ENCODE peak calls at places on chromosomes 16 and 17, in four cellular contexts. One of them, this sample, is unnamed.

GRCh38 chr17:42682400-42683384 is at the start of gene CNTNAP1:
- DNase-seq in neuronal stem cell: peak
- DNase-seq in H9: peak
- DNase-seq in H1: no peak
- DNase-seq in this sample: peak

GRCh38 chr16:17295948-17296347 is 174.8 kb downstream of the XYLT1 start:
- DNase-seq in neuronal stem cell: no peak
- DNase-seq in H9: no peak
- DNase-seq in H1: no peak
- DNase-seq in this sample: no peak

GRCh38 chr17:31696184-31696602 is 162.9 kb downstream of the COPRS start:
- DNase-seq in neuronal stem cell: peak
- DNase-seq in H9: peak
- DNase-seq in H1: no peak
- DNase-seq in this sample: peak

GRCh38 chr17:62875296-62875695 is 67.2 kb upstream of the MARCHF10 start:
- DNase-seq in neuronal stem cell: no peak
- DNase-seq in H9: no peak
- DNase-seq in H1: no peak
- DNase-seq in this sample: no peak

GRCh38 chr16:35144212-35144932 is 1685.0 kb downstream of the TP53TG3F start:
- DNase-seq in neuronal stem cell: no peak
- DNase-seq in H9: no peak
- DNase-seq in H1: no peak
- DNase-seq in this sample: no peak

GRCh38 chr16:16141141-16141540 is 82.2 kb downstream of the ABCC6 start:
- DNase-seq in neuronal stem cell: no peak
- DNase-seq in H9: no peak
- DNase-seq in H1: no peak
- DNase-seq in this sample: no peak

GRCh38 chr17:48375356-48375755 is 54.7 kb downstream of the SKAP1 start:
- DNase-seq in neuronal stem cell: no peak
- DNase-seq in H9: no peak
- DNase-seq in H1: no peak
- DNase-seq in this sample: peak

GRCh38 chr17:83119987-83120864 is 40.8 kb downstream of the METRNL start:
- DNase-seq in neuronal stem cell: no peak
- DNase-seq in H9: no peak
- DNase-seq in H1: no peak
- DNase-seq in this sample: no peak

GRCh38 chr16:84947022-84947421 is 64.3 kb downstream of the ZDHHC7 start:
- DNase-seq in neuronal stem cell: no peak
- DNase-seq in H9: no peak
- DNase-seq in H1: no peak
- DNase-seq in this sample: no peak

GRCh38 chr17:10151667-10152496 is 46.5 kb downstream of the GAS7 start:
- DNase-seq in neuronal stem cell: no peak
- DNase-seq in H9: no peak
- DNase-seq in H1: no peak
- DNase-seq in this sample: no peak

GRCh38 chr17:10161392-10161791 is 37.0 kb downstream of the GAS7 start:
- DNase-seq in neuronal stem cell: no peak
- DNase-seq in H9: no peak
- DNase-seq in H1: no peak
- DNase-seq in this sample: no peak

GRCh38 chr17:10155334-10156081 is 42.9 kb downstream of the GAS7 start:
- DNase-seq in neuronal stem cell: no peak
- DNase-seq in H9: no peak
- DNase-seq in H1: no peak
- DNase-seq in this sample: peak

GRCh38 chr17:10156082-10156445 is 42.3 kb downstream of the GAS7 start:
- DNase-seq in neuronal stem cell: no peak
- DNase-seq in H9: no peak
- DNase-seq in H1: no peak
- DNase-seq in this sample: no peak

DNA sequence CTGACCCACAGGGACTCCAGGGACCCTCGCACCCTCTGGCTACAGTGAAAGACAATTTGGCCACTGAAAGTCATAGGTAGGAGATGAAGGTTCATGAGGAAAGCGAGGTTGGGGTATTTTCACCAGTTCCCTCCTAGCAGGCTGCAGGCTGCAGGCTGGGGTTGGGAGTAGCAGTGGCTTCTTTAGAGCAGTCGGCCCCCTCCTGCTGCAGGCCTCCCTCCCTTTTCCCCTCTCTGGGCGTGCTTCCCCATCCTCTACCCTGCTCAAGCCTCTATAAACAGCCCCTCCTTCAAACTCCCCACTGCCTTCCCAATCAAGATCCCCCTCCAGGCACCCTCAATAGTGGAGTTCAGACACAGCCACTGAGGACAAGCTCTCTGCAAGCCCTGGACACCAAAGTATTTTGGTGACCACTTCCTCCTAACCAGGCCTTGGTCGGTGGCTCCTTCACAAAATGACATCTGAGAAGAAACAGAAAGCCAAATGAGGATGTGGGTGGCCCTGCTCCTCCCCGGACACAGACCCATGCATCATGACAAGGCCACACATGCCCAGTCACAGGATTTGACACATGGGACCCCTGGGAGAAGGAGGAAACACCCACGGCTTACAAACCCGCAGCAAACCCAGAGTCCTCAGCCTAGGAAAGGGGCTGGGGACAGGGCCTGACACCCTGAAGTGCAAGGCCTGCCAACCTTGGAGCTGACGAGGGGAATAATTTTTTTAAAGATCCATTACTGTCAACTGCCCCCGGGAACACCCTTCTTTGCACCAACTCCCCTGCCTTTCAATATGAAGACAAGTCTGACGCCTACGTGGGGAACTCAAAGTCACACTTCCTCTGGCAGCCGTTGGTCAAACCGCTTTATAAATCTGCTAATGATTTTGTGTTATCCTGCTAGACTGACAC is 41.6 kb downstream of the GAS7 start:
- DNase-seq in neuronal stem cell: no peak
- DNase-seq in H9: no peak
- DNase-seq in H1: no peak
- DNase-seq in this sample: no peak
- H4K91ac ChIP-seq in neuronal stem cell: no peak
- H4K91ac ChIP-seq in H9: peak
- H4K91ac ChIP-seq in H1: no peak
- H4K91ac ChIP-seq in this sample: no peak

DNA sequence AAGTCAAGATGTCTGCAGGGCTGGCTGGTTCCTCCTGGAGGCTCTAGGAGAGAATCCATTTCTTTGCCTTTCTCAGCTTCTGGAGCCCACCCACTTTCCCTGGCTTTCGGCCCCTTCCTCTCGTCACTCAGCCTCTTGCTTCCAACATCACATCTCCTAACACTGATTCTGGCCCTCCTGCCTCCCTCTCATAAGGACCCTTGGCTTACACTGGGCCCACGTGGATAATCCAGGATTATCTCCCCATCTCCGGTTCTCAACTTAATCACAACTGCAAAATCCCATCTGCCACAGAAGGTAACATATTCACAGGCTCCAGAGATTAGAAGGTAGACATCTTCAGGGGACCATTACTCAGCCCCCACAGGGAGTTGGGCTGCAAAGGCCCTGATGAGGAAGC is 81.3 kb downstream of the GAS7 start:
- DNase-seq in neuronal stem cell: no peak
- DNase-seq in H9: no peak
- DNase-seq in H1: no peak
- DNase-seq in this sample: no peak
- H2BK5ac ChIP-seq in neuronal stem cell: no peak
- H2BK5ac ChIP-seq in H9: no peak
- H2BK5ac ChIP-seq in H1: peak
- H2BK5ac ChIP-seq in this sample: no peak

DNA sequence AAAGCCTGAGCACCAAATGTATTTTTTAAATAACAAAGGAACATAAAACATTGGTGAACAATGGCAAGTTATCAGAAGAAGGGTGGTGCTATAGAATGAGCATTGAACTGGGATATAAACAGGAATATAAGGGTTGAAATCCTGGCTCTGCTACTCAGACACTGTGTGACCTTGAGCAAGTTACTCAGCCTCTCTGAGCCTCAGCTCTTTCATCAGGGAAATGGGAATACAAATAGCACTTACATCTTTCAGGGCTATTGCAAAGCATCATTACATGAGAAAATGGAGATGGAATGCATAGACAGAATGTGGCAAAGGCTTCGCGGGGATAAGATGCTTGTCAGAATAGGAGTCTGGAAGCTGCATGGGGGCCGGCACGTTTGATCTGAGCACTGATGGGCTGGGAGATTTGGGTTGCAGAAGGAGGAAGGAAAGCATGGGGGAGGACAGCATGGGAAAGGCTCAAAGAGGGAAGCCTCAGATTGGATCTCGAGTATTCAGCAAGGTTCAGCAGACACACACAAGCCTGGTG is 4.8 kb upstream of the CDH5 start:
- DNase-seq in neuronal stem cell: no peak
- DNase-seq in H9: no peak
- DNase-seq in H1: no peak
- DNase-seq in this sample: no peak
- H4K91ac ChIP-seq in neuronal stem cell: no peak
- H4K91ac ChIP-seq in H9: no peak
- H4K91ac ChIP-seq in H1: no peak
- H4K91ac ChIP-seq in this sample: no peak

GRCh38 chr16:55968221-55968620 is 93.0 kb upstream of the CES5A start:
- DNase-seq in neuronal stem cell: no peak
- DNase-seq in H9: no peak
- DNase-seq in H1: no peak
- DNase-seq in this sample: no peak

DNA sequence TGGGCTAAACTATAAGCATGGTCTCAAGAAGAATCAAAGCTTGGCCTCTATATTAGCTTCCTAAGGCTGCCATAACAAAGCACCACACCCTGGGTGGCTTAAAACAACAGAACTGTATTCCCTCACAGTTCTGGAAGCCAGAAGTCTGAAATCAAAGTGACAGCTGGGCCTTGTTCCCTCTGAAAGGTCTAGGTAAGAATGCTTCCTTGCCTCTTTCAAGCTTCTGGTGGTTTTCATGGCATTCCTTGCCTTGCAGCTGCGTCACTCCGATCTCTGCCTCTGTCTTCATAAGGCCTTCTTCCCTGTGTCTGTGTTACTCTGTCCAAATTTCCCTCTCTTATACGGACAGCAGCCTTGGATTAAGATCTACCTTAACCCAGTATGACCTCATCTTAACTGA is 89.9 kb upstream of the CES5A start:
- DNase-seq in neuronal stem cell: no peak
- DNase-seq in H9: no peak
- DNase-seq in H1: no peak
- DNase-seq in this sample: no peak
- H2BK5ac ChIP-seq in neuronal stem cell: no peak
- H2BK5ac ChIP-seq in H9: no peak
- H2BK5ac ChIP-seq in H1: no peak
- H2BK5ac ChIP-seq in this sample: no peak

GRCh38 chr17:27573548-27573947 is 57.4 kb upstream of the LGALS9 start:
- DNase-seq in neuronal stem cell: no peak
- DNase-seq in H9: no peak
- DNase-seq in H1: no peak
- DNase-seq in this sample: no peak

GRCh38 chr17:27575100-27575911 is 55.7 kb upstream of the LGALS9 start:
- DNase-seq in neuronal stem cell: no peak
- DNase-seq in H9: no peak
- DNase-seq in H1: no peak
- DNase-seq in this sample: no peak

GRCh38 chr17:27575912-27576252 is 55.1 kb upstream of the LGALS9 start:
- DNase-seq in neuronal stem cell: no peak
- DNase-seq in H9: no peak
- DNase-seq in H1: no peak
- DNase-seq in this sample: no peak

GRCh38 chr17:27572665-27573064 is 58.3 kb upstream of the LGALS9 start:
- DNase-seq in neuronal stem cell: no peak
- DNase-seq in H9: no peak
- DNase-seq in H1: no peak
- DNase-seq in this sample: peak

DNA sequence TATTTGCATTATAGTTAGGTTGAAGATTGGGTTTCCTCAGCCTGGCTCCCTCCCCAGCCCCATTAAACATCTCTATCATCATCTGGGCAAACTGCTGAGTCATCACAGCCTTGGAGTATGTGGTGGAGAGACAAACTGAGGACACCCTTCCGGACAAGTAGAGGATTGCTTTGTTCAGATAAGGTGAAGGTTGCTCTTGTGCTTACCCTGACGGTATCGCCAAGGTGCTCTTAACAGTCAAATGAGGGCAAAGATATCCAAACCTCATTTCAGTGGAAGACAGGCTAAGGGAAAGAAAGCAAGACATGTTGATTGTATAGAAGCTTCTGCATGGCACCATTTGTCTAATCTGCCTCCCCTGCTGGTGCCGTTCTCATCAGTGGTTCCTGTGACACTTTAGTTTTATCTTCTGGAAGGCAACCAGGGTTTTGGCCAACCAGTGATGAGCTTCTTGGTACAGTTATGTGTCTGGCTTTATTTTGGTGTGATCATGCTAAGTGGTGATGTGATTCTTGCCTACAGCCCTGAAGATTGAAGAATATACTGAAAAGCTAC is 56.9 kb upstream of the LGALS9 start:
- DNase-seq in neuronal stem cell: no peak
- DNase-seq in H9: no peak
- DNase-seq in H1: no peak
- DNase-seq in this sample: peak
- H4K91ac ChIP-seq in neuronal stem cell: no peak
- H4K91ac ChIP-seq in H9: no peak
- H4K91ac ChIP-seq in H1: no peak
- H4K91ac ChIP-seq in this sample: peak

GRCh38 chr16:73569266-73569665 is 521.3 kb upstream of the ZFHX3 start:
- DNase-seq in neuronal stem cell: no peak
- DNase-seq in H9: no peak
- DNase-seq in H1: no peak
- DNase-seq in this sample: no peak

GRCh38 chr16:73572135-73572534 is 524.2 kb upstream of the ZFHX3 start:
- DNase-seq in neuronal stem cell: no peak
- DNase-seq in H9: no peak
- DNase-seq in H1: no peak
- DNase-seq in this sample: no peak

GRCh38 chr16:73565263-73565662 is 517.3 kb upstream of the ZFHX3 start:
- DNase-seq in neuronal stem cell: no peak
- DNase-seq in H9: no peak
- DNase-seq in H1: no peak
- DNase-seq in this sample: no peak

GRCh38 chr16:73565925-73566324 is 518.0 kb upstream of the ZFHX3 start:
- DNase-seq in neuronal stem cell: no peak
- DNase-seq in H9: no peak
- DNase-seq in H1: no peak
- DNase-seq in this sample: no peak

GRCh38 chr16:73568769-73569168 is 520.8 kb upstream of the ZFHX3 start:
- DNase-seq in neuronal stem cell: no peak
- DNase-seq in H9: no peak
- DNase-seq in H1: no peak
- DNase-seq in this sample: no peak
- H2BK5ac ChIP-seq in neuronal stem cell: no peak
- H2BK5ac ChIP-seq in H9: no peak
- H2BK5ac ChIP-seq in H1: no peak
- H2BK5ac ChIP-seq in this sample: no peak